ENCODE peak calls at places on chromosomes 13 and 19, in six cellular contexts. Z is NCI-H1105; Q is pancreas; I is aorta; A is activated naive CD4-positive, alpha-beta T cell treated with anti-CD3 and anti-CD28 coated beads, Interleukin-2, amount 10 ng/mL, durations not matched to agents 7 days and 5 days; X is HCEC 1CT. J is an unnamed sample.

GRCh38 chr13:44710576-44710975 is 134.4 kb upstream of the TSC22D1 start:
- DNase-seq in Z (no peak), Q (no peak), I (no peak), A (no peak), X (peak; percentile 94), J (no peak)

GRCh38 chr19:28934626-28935025 is 278.3 kb downstream of the UQCRFS1 start:
- DNase-seq in Z (no peak), Q (no peak), I (no peak), A (no peak), X (no peak), J (no peak)

GRCh38 chr19:40139533-40140287 is 49.0 kb upstream of the ZNF780A start:
- DNase-seq in Z (peak; percentile 38), Q (no peak), I (no peak), A (peak; percentile 27), X (peak; percentile 64), J (peak; percentile 52)

GRCh38 chr13:110893571-110893970 is 21.3 kb downstream of the ANKRD10 start:
- DNase-seq in Z (no peak), Q (no peak), I (no peak), A (no peak), X (no peak), J (no peak)

GRCh38 chr13:98707309-98707999 is 45.0 kb downstream of the SLC15A1 start:
- DNase-seq in Z (no peak), Q (no peak), I (no peak), A (no peak), X (no peak), J (no peak)

GRCh38 chr13:112684041-112684440 is 5.8 kb upstream of the ATP11A start:
- DNase-seq in Z (no peak), Q (no peak), I (peak; percentile 17), A (no peak), X (no peak), J (no peak)

GRCh38 chr13:114063545-114064515 is 68.6 kb downstream of the RASA3 start:
- DNase-seq in Z (no peak), Q (peak; percentile 44), I (peak; percentile 91), A (no peak), X (peak; percentile 59), J (peak; percentile 35)

GRCh38 chr19:1591421-1592022 is 1.1 kb downstream of the MBD3 start:
- DNase-seq in Z (peak; percentile 51), Q (no peak), I (no peak), A (no peak), X (no peak), J (no peak)

GRCh38 chr13:41905600-41906254 is 55.2 kb downstream of the VWA8 start:
- DNase-seq in Z (peak; percentile 19), Q (no peak), I (no peak), A (no peak), X (peak; percentile 77), J (peak; percentile 14)

GRCh38 chr13:112782433-112783010 is 92.7 kb downstream of the ATP11A start:
- DNase-seq in Z (no peak), Q (no peak), I (peak; percentile 68), A (no peak), X (no peak), J (no peak)

GRCh38 chr19:40689339-40690049 is 957 bp downstream of the NUMBL start:
- DNase-seq in Z (no peak), Q (no peak), I (no peak), A (peak; percentile 37), X (peak; percentile 16), J (no peak)

GRCh38 chr19:5844456-5845433 is 5.2 kb upstream of the FUT6 start:
- DNase-seq in Z (no peak), Q (no peak), I (no peak), A (no peak), X (no peak), J (no peak)

GRCh38 chr13:110006304-110006703 is 219.9 kb upstream of the IRS2 start:
- DNase-seq in Z (no peak), Q (no peak), I (no peak), A (no peak), X (no peak), J (peak; percentile 41)

GRCh38 chr19:51099070-51099382 is 9.2 kb downstream of the CTU1 start:
- DNase-seq in Z (no peak), Q (no peak), I (no peak), A (no peak), X (no peak), J (no peak)

GRCh38 chr13:109332501-109333499 is 453.6 kb downstream of the IRS2 start:
- DNase-seq in Z (no peak), Q (no peak), I (no peak), A (no peak), X (no peak), J (peak; percentile 74)

GRCh38 chr13:49976314-49977258 is 20.3 kb upstream of the TRIM13 start:
- DNase-seq in Z (peak; percentile 35), Q (peak; percentile 53), I (peak; percentile 89), A (peak; percentile 83), X (peak; percentile 61), J (peak; percentile 44)